ENCODE peak calls at places on chromosome 5, in five cellular contexts. Q is H1, B is HepG2, R is NT2/D1, T is GM12878. Z is an unnamed sample.

GRCh38 chr5:171826132-171826531 is 40.5 kb downstream of the SMIM23 start:
- DNase-seq in Q (no peak), B (no peak), R (no peak), T (no peak), Z (no peak)

GRCh38 chr5:115875447-115875846 is 33.7 kb downstream of the AP3S1 start:
- DNase-seq in Q (no peak), B (no peak), R (no peak), T (no peak), Z (peak)

GRCh38 chr5:125476888-125477585 is 730.6 kb upstream of the ZNF608 start:
- DNase-seq in Q (no peak), B (no peak), R (no peak), T (no peak), Z (no peak)

GRCh38 chr5:180352976-180353225 is 235 bp downstream of the GFPT2 start:
- DNase-seq in Q (no peak), B (no peak), R (no peak), T (no peak), Z (peak)

GRCh38 chr5:140672455-140673186 is 755 bp downstream of the DND1 start:
- DNase-seq in Q (no peak), B (no peak), R (no peak), T (no peak), Z (no peak)

GRCh38 chr5:61307196-61307590 is 24.9 kb upstream of the ZSWIM6 start:
- DNase-seq in Q (no peak), B (no peak), R (no peak), T (no peak), Z (no peak)

GRCh38 chr5:75052461-75053285 is at the start of gene GCNT4:
- DNase-seq in Q (no peak), B (no peak), R (no peak), T (no peak), Z (peak)

GRCh38 chr5:26329562-26330189 is 708.7 kb downstream of the CDH9 start:
- DNase-seq in Q (no peak), B (no peak), R (no peak), T (no peak), Z (peak)

GRCh38 chr5:175714686-175715085 is 56.8 kb downstream of the HRH2 start:
- DNase-seq in Q (no peak), B (no peak), R (no peak), T (no peak), Z (no peak)

GRCh38 chr5:115309751-115310370 is 13.4 kb upstream of the CCDC112 start:
- DNase-seq in Q (no peak), B (peak), R (no peak), T (no peak), Z (no peak)

GRCh38 chr5:150398432-150399157 is 14.1 kb downstream of the CD74 start:
- DNase-seq in Q (no peak), B (no peak), R (no peak), T (no peak), Z (peak)

GRCh38 chr5:20572560-20572959 is 584.6 kb upstream of the CDH18 start:
- DNase-seq in Q (no peak), B (no peak), R (no peak), T (no peak), Z (no peak)

GRCh38 chr5:50823568-50823967 is 157.1 kb downstream of the PARP8 start:
- DNase-seq in Q (no peak), B (no peak), R (no peak), T (no peak), Z (no peak)
- TF ChIP-seq SUZ12 in Q (no peak), B (no peak), R (no peak), T (no peak), Z (no peak)

GRCh38 chr5:164235176-164235914 is 729.9 kb downstream of the MAT2B start:
- DNase-seq in Q (no peak), B (no peak), R (no peak), T (no peak), Z (no peak)
- TF ChIP-seq SUZ12 in Q (no peak), B (no peak), R (no peak), T (no peak), Z (no peak)

GRCh38 chr5:43019293-43019614 is 20.9 kb downstream of the ANXA2R start:
- DNase-seq in Q (no peak), B (no peak), R (no peak), T (no peak), Z (no peak)

GRCh38 chr5:43016217-43016779 is 23.8 kb downstream of the ANXA2R start:
- DNase-seq in Q (no peak), B (no peak), R (no peak), T (no peak), Z (no peak)

GRCh38 chr5:43017438-43017820 is 22.7 kb downstream of the ANXA2R start:
- DNase-seq in Q (no peak), B (peak), R (no peak), T (no peak), Z (no peak)

GRCh38 chr5:43020294-43020711 is 19.8 kb downstream of the ANXA2R start:
- DNase-seq in Q (no peak), B (peak), R (no peak), T (no peak), Z (no peak)

GRCh38 chr5:43019615-43020293 is 20.4 kb downstream of the ANXA2R start:
- DNase-seq in Q (no peak), B (peak), R (no peak), T (no peak), Z (no peak)
- TF ChIP-seq SUZ12 in Q (peak), B (no peak), R (no peak), T (no peak), Z (no peak)

DNA sequence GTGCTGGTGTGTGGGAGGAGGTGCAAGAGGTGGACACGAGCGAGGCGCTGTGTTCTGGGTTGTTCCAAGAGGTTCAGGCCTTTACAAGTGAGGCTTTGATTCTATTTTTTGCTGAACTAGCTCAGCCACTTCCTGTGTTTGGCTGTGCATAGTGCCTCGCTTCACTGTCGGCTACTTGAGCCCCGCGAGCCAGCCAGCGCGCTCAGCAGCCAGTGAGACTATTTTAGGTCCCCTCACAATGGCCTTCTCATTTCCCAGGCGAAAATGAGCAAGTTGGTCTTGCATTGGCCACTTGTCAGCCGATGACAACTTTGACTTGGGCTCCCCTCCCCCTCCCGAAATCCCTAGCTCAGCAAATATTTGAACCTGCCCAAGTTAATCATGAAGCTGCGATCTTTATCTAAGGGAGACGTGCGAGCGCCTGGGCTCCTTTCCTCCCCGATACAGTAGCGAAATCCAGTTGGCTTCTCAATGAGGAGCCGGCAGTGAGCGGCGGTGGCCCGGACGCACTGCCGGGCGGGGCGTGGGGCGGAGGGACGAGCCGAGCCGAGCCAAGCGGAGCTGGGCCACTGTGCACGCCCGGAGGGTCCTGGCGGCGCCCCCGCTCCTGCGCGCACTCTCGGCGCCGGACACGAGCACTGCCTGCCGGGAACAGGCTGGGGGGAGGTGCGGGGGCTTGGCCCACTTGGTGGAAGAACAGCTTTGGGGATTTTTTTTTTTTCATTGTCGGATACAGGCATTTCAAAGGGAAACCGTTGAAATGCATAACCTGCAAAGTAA is 72.6 kb downstream of the PIK3R1 start:
- DNase-seq in Q (no peak), B (peak), R (no peak), T (peak), Z (peak)
- TF ChIP-seq SUZ12 in Q (no peak), B (no peak), R (no peak), T (no peak), Z (no peak)

GRCh38 chr5:151708126-151708525 is 21.4 kb upstream of the SPARC start:
- DNase-seq in Q (no peak), B (peak), R (no peak), T (no peak), Z (no peak)
- TF ChIP-seq SUZ12 in Q (no peak), B (no peak), R (no peak), T (no peak), Z (no peak)

DNA sequence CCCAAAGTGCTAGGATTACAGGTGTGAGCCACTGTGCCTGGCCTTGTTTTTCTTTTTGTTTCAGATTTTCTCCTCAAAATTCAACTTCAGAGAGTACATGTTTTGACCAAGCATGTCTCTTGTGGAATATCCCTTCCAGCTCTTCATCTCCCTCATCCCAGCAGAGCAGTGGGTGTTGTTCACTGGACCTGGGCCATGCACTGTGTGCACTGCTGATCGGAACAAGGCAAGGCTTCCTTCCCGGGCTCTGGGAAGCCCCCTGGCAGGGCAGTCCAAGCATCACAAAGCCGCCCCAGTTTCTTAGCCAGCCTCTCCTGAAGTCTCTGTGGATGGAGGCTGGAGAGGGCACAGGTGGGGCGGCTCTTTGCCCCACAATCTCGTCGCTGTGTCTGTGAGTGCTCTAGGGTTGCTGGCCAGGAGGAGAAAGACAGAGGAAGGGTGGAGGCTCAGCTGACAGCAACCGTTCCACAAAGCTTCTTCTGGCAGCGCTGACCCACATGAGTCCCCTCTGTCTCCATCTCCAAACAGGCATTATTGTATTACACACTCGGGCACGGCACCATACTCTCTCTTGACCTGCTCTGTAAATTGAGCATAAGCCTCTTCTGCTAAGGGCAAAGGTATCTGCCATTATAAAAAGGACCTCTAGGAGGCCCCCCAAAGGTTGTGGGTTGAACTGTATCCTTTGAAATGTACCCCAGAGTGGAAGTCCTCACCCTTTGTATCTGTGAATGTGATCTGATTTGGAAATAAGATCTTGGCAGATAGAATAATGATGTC is 89.6 kb downstream of the TARS1 start:
- DNase-seq in Q (no peak), B (no peak), R (no peak), T (no peak), Z (no peak)
- TF ChIP-seq SUZ12 in Q (no peak), B (no peak), R (no peak), T (no peak), Z (no peak)

GRCh38 chr5:36876965-36877666 is 547 bp downstream of the NIPBL start:
- DNase-seq in Q (no peak), B (peak), R (no peak), T (no peak), Z (peak)

GRCh38 chr5:36879274-36880033 is 2.9 kb downstream of the NIPBL start:
- DNase-seq in Q (no peak), B (no peak), R (no peak), T (no peak), Z (no peak)

GRCh38 chr5:36876389-36876964 is at the start of gene NIPBL:
- DNase-seq in Q (no peak), B (peak), R (no peak), T (peak), Z (peak)

GRCh38 chr5:36877667-36878420 is 1.3 kb downstream of the NIPBL start:
- DNase-seq in Q (no peak), B (peak), R (no peak), T (no peak), Z (peak)

DNA sequence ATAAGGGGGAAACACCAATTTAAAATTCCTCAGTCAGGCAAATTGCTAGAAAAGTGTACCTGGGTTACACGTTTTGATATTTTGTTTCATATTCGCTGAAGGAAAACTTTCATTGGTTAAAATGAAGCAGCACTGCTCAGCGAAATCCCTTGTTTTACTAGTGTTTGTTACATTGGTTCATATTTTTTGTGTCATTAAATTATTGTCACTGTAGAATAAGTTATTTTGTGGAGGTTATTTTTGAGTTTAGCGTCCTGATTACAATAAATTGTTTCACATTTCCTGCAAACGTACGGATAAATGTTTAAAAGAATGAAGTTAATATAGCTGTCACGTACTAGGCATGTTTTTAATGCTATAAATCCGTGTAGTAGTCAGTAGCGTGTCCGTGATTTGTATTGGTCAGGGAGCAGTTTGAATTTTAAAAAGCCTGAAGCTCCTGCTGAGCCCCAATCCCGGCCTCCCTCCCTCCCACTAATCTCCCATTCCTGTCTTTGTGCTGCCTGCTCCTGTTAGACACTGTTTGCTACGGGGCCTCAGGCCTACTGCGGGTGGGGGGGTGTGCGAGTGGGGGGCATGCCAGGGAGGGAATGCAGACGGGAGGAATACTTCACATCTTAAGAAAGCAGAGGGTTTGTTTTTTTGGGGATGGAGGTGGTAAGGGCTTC is 2.0 kb downstream of the NIPBL start:
- DNase-seq in Q (no peak), B (peak), R (no peak), T (no peak), Z (peak)
- TF ChIP-seq SUZ12 in Q (no peak), B (no peak), R (no peak), T (no peak), Z (no peak)

Z was measured in HEK293T.